ENCODE peak calls at places on chromosomes 12 and 14, in eight cellular contexts. M is HL-60, O is ovary, R is colonic mucosa, X is K562, N is pancreas, F is transverse colon, U is cardiac muscle cell. E is an unnamed sample. For H3K27me3, the result is how much of the 10 kb centered on the place peaks cover.

GRCh38 chr12:51900323-51900889 is 6.9 kb upstream of the ACVRL1 start:
- DNase-seq in M (no peak), O (peak), R (peak), X (no peak), N (peak), F (no peak), U (no peak), E (no peak)

GRCh38 chr12:25386823-25387134 is 136.1 kb upstream of the KRAS start:
- DNase-seq in M (no peak), O (peak), R (peak), X (no peak), N (no peak), F (peak), U (no peak), E (no peak)

GRCh38 chr12:6084969-6085450 is 39.5 kb downstream of the VWF start:
- DNase-seq in M (no peak), O (no peak), R (no peak), X (no peak), N (no peak), F (no peak), U (no peak), E (no peak)

GRCh38 chr12:94980577-94980976 is 22.9 kb downstream of the NDUFA12 start:
- DNase-seq in M (no peak), O (no peak), R (no peak), X (no peak), N (no peak), F (no peak), U (peak), E (no peak)

GRCh38 chr14:37142835-37143499 is 29.4 kb downstream of the SLC25A21 start:
- DNase-seq in M (no peak), O (no peak), R (no peak), X (no peak), N (no peak), F (no peak), U (no peak), E (no peak)

GRCh38 chr14:92108345-92109254 is 2.2 kb upstream of the ATXN3 start:
- DNase-seq in M (no peak), O (no peak), R (no peak), X (no peak), N (no peak), F (no peak), U (peak), E (no peak)

GRCh38 chr12:70774055-70774454 is 136.8 kb upstream of the PTPRB start:
- DNase-seq in M (no peak), O (no peak), R (no peak), X (no peak), N (no peak), F (no peak), U (no peak), E (no peak)

GRCh38 chr12:42039599-42039998 is 105.1 kb downstream of the GXYLT1 start:
- DNase-seq in M (no peak), O (no peak), R (no peak), X (no peak), N (no peak), F (no peak), U (no peak), E (no peak)

GRCh38 chr14:91693342-91693741 is 38.5 kb downstream of the CATSPERB start:
- DNase-seq in M (no peak), O (no peak), R (peak), X (no peak), N (no peak), F (no peak), U (peak), E (no peak)

GRCh38 chr12:121791671-121792496 is 1.6 kb downstream of the RHOF start:
- DNase-seq in M (peak), O (no peak), R (peak), X (no peak), N (no peak), F (peak), U (no peak), E (no peak)

GRCh38 chr12:24584032-24584675 is 364.7 kb downstream of the BCAT1 start:
- DNase-seq in M (no peak), O (no peak), R (no peak), X (no peak), N (no peak), F (no peak), U (no peak), E (no peak)

GRCh38 chr14:23877538-23878180 is 75.9 kb upstream of the DHRS4 start:
- DNase-seq in M (no peak), O (no peak), R (no peak), X (no peak), N (no peak), F (no peak), U (no peak), E (no peak)

GRCh38 chr14:63852271-63852816 is 460 bp upstream of the SYNE2 start:
- DNase-seq in M (no peak), O (no peak), R (no peak), X (no peak), N (no peak), F (no peak), U (peak), E (no peak)

GRCh38 chr12:49342914-49343731 is 3.6 kb upstream of the DNAJC22 start:
- DNase-seq in M (no peak), O (no peak), R (no peak), X (peak), N (no peak), F (no peak), U (no peak), E (peak)

GRCh38 chr12:126966498-126966897 is 1300.5 kb upstream of the TMEM132C start:
- DNase-seq in M (no peak), O (no peak), R (no peak), X (no peak), N (no peak), F (no peak), U (no peak), E (peak)
- H3K4me3 ChIP-seq in M (no peak), O (no peak), R (no peak), X (no peak), N (no peak), F (no peak), U (no peak), E (no peak)

GRCh38 chr12:91377456-91377855 is 194.8 kb upstream of the DCN start:
- DNase-seq in M (no peak), O (no peak), R (no peak), X (no peak), N (no peak), F (no peak), U (no peak), E (no peak)
- H3K27me3 ChIP-seq in M (under half), O (under half), R (under half), X (under half), N (under half), F (under half), U (under half), E (under half)

GRCh38 chr14:106037380-106037779 is 511.0 kb downstream of the TMEM121 start:
- DNase-seq in M (no peak), O (no peak), R (no peak), X (peak), N (no peak), F (no peak), U (no peak), E (no peak)
- TF ChIP-seq CTCF in M (no peak), O (no peak), R (no peak), X (no peak), N (no peak), F (no peak), U (no peak), E (no peak)

DNA sequence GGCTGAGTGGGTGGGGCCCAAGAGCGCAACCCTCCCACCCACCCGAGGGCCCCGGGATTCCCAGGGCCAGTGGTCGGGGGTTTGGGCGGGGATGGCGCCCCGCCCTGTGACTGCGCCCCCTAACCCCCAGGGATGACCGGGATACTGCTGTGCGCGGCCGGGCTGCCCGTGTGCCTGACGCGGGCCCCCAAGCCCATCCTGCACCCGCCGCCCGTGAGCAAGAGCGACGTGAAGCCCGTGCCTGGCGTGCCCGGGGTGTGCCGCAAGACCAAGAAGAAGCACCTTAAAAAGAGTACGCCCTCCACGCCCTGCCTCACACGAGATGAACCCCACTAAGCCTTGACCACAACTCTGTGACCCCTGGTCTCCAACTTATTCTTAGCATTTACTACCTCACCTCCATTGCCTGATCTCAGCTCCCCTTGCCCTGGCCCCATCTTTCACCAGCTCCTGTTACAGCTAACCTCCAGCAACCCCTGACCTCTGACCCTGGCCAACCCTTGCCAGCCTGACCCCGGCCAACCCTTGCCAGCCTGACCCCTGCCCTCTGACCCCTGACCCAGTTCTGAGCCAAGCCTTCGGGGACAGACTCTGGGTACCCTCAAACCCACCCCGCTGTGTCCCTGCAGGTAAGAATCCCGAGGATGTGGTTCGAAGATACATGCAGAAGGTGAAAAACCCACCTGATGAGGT is 37.0 kb downstream of the DTX1 start:
- DNase-seq in M (no peak), O (no peak), R (no peak), X (no peak), N (no peak), F (no peak), U (no peak), E (no peak)
- H3K4me3 ChIP-seq in M (no peak), O (no peak), R (no peak), X (no peak), N (no peak), F (no peak), U (no peak), E (no peak)

GRCh38 chr14:90060965-90061848 is 587 bp upstream of the KCNK13 start:
- DNase-seq in M (no peak), O (no peak), R (no peak), X (peak), N (peak), F (no peak), U (no peak), E (peak)
- H3K27me3 ChIP-seq in M (half or more), O (under half), R (under half), X (under half), N (under half), F (half or more), U (half or more), E (under half)

DNA sequence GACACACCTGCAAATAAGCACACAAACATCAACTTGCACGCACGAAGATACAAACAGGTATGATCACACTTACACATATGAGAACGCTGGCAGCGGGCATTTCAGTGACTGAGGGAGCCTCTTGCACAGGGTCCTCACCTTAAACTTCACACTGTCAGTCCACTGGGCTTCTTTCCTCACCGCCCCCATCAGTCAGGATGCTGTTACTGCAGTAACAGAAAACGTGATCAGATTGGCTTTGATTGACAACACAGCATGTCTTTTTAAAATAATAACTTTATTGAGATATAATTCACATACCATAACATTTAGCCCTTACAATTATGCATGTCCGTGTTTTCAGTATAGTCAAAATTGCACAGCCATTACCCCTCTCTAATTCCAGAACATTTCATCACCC is 8.2 kb downstream of the CCDC197 start:
- DNase-seq in M (no peak), O (no peak), R (no peak), X (peak), N (no peak), F (no peak), U (no peak), E (no peak)
- TF ChIP-seq CTCF in M (peak), O (no peak), R (no peak), X (peak), N (no peak), F (peak), U (peak), E (peak)

DNA sequence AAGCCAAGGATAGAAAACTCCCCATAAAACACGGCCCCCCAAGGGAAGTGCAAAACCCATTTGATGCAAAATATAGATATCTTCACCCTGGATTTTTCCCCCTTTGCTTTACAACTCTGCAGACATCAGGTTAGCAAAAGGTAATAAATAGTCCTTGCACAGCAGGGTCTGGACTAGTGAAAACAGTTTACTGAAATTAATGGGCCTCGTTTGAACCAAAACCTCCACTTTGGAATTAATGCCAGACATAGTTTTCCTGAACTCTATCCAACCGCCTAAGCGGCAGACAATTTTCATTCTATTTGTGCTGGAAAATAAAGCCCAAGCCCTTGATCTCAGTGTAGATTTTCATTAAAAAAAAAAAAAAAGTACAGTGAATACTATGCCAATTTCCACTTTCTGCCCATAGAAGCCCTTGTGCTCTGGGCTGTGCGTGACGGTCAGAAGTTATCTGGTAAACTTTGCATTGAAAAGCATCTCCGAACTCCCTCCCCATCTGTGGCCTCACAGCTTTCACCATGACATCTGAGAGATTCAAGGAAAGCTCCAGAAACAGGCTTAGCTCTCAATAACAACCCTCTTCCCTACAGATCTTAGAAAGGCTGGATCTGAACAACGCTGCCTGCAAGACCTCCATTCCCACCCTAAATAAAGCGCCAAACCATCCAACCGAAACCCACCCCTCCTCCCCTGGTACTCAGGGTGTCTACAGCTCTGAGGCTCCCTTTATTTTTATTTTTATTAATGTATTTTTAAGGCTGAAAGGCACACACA is 11.0 kb upstream of the IRF2BPL start:
- DNase-seq in M (no peak), O (no peak), R (no peak), X (no peak), N (no peak), F (peak), U (peak), E (no peak)
- H3K4me3 ChIP-seq in M (peak), O (peak), R (peak), X (peak), N (no peak), F (peak), U (peak), E (peak)

E was measured in WERI-Rb-1.